ENCODE peak calls at places on chromosomes 11 and 22, in eight cellular contexts. V, X, G, T, Q, O, P and S are unnamed samples.

GRCh38 chr11:120147950-120148270 is 10.0 kb upstream of the TRIM29 start:
- DNase-seq in V (no peak), X (no peak), G (no peak), T (no peak), Q (no peak), O (no peak), P (no peak), S (no peak)

GRCh38 chr11:69217276-69218105 is 61.8 kb downstream of the SMIM38 start:
- DNase-seq in V (no peak), X (no peak), G (no peak), T (no peak), Q (no peak), O (peak; percentile 19), P (no peak), S (no peak)

GRCh38 chr22:49869855-49870712 is 16.4 kb downstream of the ZBED4 start:
- DNase-seq in V (no peak), X (no peak), G (no peak), T (no peak), Q (no peak), O (no peak), P (no peak), S (no peak)

GRCh38 chr11:118766035-118766434 is 24.9 kb downstream of the DDX6 start:
- DNase-seq in V (no peak), X (no peak), G (no peak), T (no peak), Q (no peak), O (no peak), P (no peak), S (no peak)

GRCh38 chr11:66904981-66905521 is 48.2 kb downstream of the LRFN4 start:
- DNase-seq in V (no peak), X (no peak), G (no peak), T (no peak), Q (no peak), O (no peak), P (no peak), S (no peak)

GRCh38 chr11:63518548-63518947 is 12.7 kb downstream of the LGALS12 start:
- DNase-seq in V (no peak), X (no peak), G (no peak), T (no peak), Q (no peak), O (no peak), P (no peak), S (no peak)

GRCh38 chr11:5929984-5930383 is 12.1 kb upstream of the OR56A3 start:
- DNase-seq in V (no peak), X (no peak), G (no peak), T (no peak), Q (no peak), O (no peak), P (no peak), S (no peak)

GRCh38 chr11:22625448-22626287 is at the start of gene FANCF:
- DNase-seq in V (peak; percentile 99), X (peak; percentile 88), G (peak; percentile 85), T (peak; percentile 84), Q (peak; percentile 99), O (peak; percentile 92), P (peak; percentile 97), S (peak; percentile 96)

GRCh38 chr11:2378527-2379210 is 1.6 kb downstream of the CD81 start:
- DNase-seq in V (peak; percentile 50), X (no peak), G (peak; percentile 47), T (no peak), Q (peak; percentile 66), O (no peak), P (no peak), S (peak; percentile 15)

GRCh38 chr11:34601085-34601444 is 19.8 kb upstream of the EHF start:
- DNase-seq in V (no peak), X (no peak), G (no peak), T (no peak), Q (no peak), O (no peak), P (no peak), S (no peak)

GRCh38 chr11:46681814-46682213 is 18.6 kb downstream of the ARHGAP1 start:
- DNase-seq in V (no peak), X (no peak), G (no peak), T (no peak), Q (no peak), O (no peak), P (no peak), S (no peak)

GRCh38 chr11:14418801-14419417 is 59.9 kb upstream of the RRAS2 start:
- DNase-seq in V (no peak), X (no peak), G (no peak), T (no peak), Q (no peak), O (no peak), P (no peak), S (peak; percentile 47)

GRCh38 chr11:11502303-11502828 is 119.4 kb downstream of the GALNT18 start:
- DNase-seq in V (no peak), X (no peak), G (no peak), T (no peak), Q (no peak), O (peak; percentile 1), P (no peak), S (no peak)

GRCh38 chr11:86519064-86519911 is 144.6 kb downstream of the CCDC81 start:
- DNase-seq in V (peak; percentile 67), X (peak; percentile 32), G (no peak), T (no peak), Q (no peak), O (no peak), P (peak; percentile 59), S (no peak)

GRCh38 chr11:113553235-113553634 is 78.0 kb upstream of the DRD2 start:
- DNase-seq in V (peak; percentile 98), X (peak; percentile 80), G (no peak), T (no peak), Q (peak; percentile 77), O (no peak), P (no peak), S (no peak)

GRCh38 chr22:46714550-46714949 is 23.5 kb downstream of the CERK start:
- DNase-seq in V (peak; percentile 3), X (no peak), G (no peak), T (no peak), Q (peak; percentile 53), O (no peak), P (no peak), S (no peak)

GRCh38 chr22:44261861-44262595 is 50.7 kb downstream of the SHISAL1 start:
- DNase-seq in V (no peak), X (no peak), G (no peak), T (no peak), Q (peak; percentile 4), O (no peak), P (peak; percentile 59), S (no peak)

GRCh38 chr11:116186592-116186991 is 586.2 kb downstream of the BUD13 start:
- DNase-seq in V (no peak), X (no peak), G (no peak), T (no peak), Q (no peak), O (no peak), P (no peak), S (no peak)

GRCh38 chr11:36280531-36280930 is 8.7 kb downstream of the COMMD9 start:
- DNase-seq in V (no peak), X (no peak), G (no peak), T (no peak), Q (no peak), O (no peak), P (no peak), S (no peak)

GRCh38 chr22:31627223-31627731 is 34.7 kb downstream of the PISD start:
- DNase-seq in V (no peak), X (no peak), G (no peak), T (no peak), Q (no peak), O (no peak), P (no peak), S (no peak)